ENCODE peak calls at places on chromosomes 16 and 17, in eight cellular contexts. A is HEK293T; P is CD8-positive, alpha-beta T cell; B is amygdala; T is omental fat pad; S is skeletal muscle cell; O is stimulated activated CD8-positive, alpha-beta memory T cell treated with anti-CD3 and anti-CD28 coated beads, Interleukin-4, amount 100 ng/mL, for 1 hour; X is ELF-1. E is an unnamed sample.

GRCh38 chr17:79026345-79027273 is 2.6 kb downstream of the C1QTNF1 start:
- DNase-seq in A (no peak), P (no peak), B (no peak), T (peak), S (no peak), O (no peak), X (no peak), E (no peak)

GRCh38 chr16:16033208-16033717 is 83.8 kb downstream of the ABCC1 start:
- DNase-seq in A (no peak), P (peak), B (no peak), T (no peak), S (no peak), O (peak), X (no peak), E (no peak)

GRCh38 chr17:22461460-22462145 is 769.3 kb downstream of the KCNJ18 start:
- DNase-seq in A (no peak), P (no peak), B (no peak), T (no peak), S (no peak), O (no peak), X (no peak), E (no peak)

GRCh38 chr17:63247706-63248105 is 198.4 kb downstream of the CYB561 start:
- DNase-seq in A (no peak), P (no peak), B (no peak), T (no peak), S (no peak), O (no peak), X (no peak), E (no peak)

GRCh38 chr16:68445458-68445857 is 2.9 kb downstream of the SMPD3 start:
- DNase-seq in A (peak), P (no peak), B (no peak), T (no peak), S (no peak), O (no peak), X (peak), E (no peak)

GRCh38 chr17:76263896-76264295 is 1.3 kb upstream of the UBALD2 start:
- DNase-seq in A (no peak), P (no peak), B (no peak), T (no peak), S (no peak), O (no peak), X (no peak), E (no peak)

GRCh38 chr16:230949-231348 is 1.7 kb upstream of the LUC7L start:
- DNase-seq in A (no peak), P (no peak), B (no peak), T (no peak), S (no peak), O (no peak), X (peak), E (no peak)

GRCh38 chr17:41010421-41010820 is 1.5 kb upstream of the KRTAP3-1 start:
- DNase-seq in A (no peak), P (no peak), B (no peak), T (no peak), S (no peak), O (no peak), X (no peak), E (no peak)

GRCh38 chr17:7582401-7583252 is 1.0 kb upstream of the MPDU1 start:
- DNase-seq in A (no peak), P (no peak), B (no peak), T (no peak), S (no peak), O (no peak), X (peak), E (no peak)

GRCh38 chr16:66409156-66409555 is 17.9 kb upstream of the BEAN1 start:
- DNase-seq in A (no peak), P (no peak), B (no peak), T (no peak), S (no peak), O (no peak), X (no peak), E (no peak)

GRCh38 chr17:44601574-44602372 is 44.5 kb downstream of the FZD2 start:
- DNase-seq in A (no peak), P (no peak), B (no peak), T (no peak), S (no peak), O (no peak), X (no peak), E (no peak)

GRCh38 chr16:11149011-11149616 is 106.9 kb downstream of the SOCS1 start:
- DNase-seq in A (no peak), P (no peak), B (no peak), T (no peak), S (no peak), O (no peak), X (no peak), E (no peak)